ENCODE peak calls at places on chromosome 18, in five cellular contexts. Q, A, N, B and X are unnamed samples.

GRCh38 chr18:9708057-9708881 is at the start of gene RAB31:
- DNase-seq in Q (peak), A (peak), N (no peak), B (peak), X (peak)

GRCh38 chr18:54316071-54316820 is 41.4 kb downstream of the STARD6 start:
- DNase-seq in Q (no peak), A (no peak), N (no peak), B (no peak), X (no peak)

GRCh38 chr18:3214855-3215637 is 4.7 kb downstream of the MYOM1 start:
- DNase-seq in Q (no peak), A (no peak), N (no peak), B (no peak), X (no peak)

GRCh38 chr18:21669736-21670135 is 34.8 kb downstream of the ABHD3 start:
- DNase-seq in Q (no peak), A (no peak), N (no peak), B (no peak), X (no peak)

GRCh38 chr18:9387891-9388290 is 53.3 kb downstream of the TWSG1 start:
- DNase-seq in Q (no peak), A (no peak), N (no peak), B (no peak), X (no peak)

GRCh38 chr18:62741118-62741566 is 25.8 kb downstream of the PHLPP1 start:
- DNase-seq in Q (peak), A (no peak), N (no peak), B (no peak), X (no peak)

GRCh38 chr18:47215554-47216138 is 35.8 kb downstream of the SKOR2 start:
- DNase-seq in Q (peak), A (peak), N (peak), B (no peak), X (no peak)

GRCh38 chr18:58394607-58395425 is 234.1 kb downstream of the ALPK2 start:
- DNase-seq in Q (no peak), A (no peak), N (no peak), B (no peak), X (no peak)

GRCh38 chr18:408367-408766 is 92.1 kb downstream of the COLEC12 start:
- DNase-seq in Q (no peak), A (no peak), N (no peak), B (no peak), X (no peak)

GRCh38 chr18:67818432-67818831 is 301.9 kb upstream of the DSEL start:
- DNase-seq in Q (no peak), A (no peak), N (no peak), B (no peak), X (no peak)

GRCh38 chr18:79769698-79770500 is 27.8 kb upstream of the KCNG2 start:
- DNase-seq in Q (no peak), A (peak), N (no peak), B (no peak), X (no peak)

GRCh38 chr18:45227004-45227403 is 388.3 kb upstream of the SLC14A2 start:
- DNase-seq in Q (no peak), A (no peak), N (no peak), B (no peak), X (no peak)

GRCh38 chr18:47775961-47776360 is 154.5 kb downstream of the SMAD2 start:
- DNase-seq in Q (no peak), A (no peak), N (no peak), B (no peak), X (peak)

GRCh38 chr18:61953641-61954040 is 60.8 kb upstream of the RNF152 start:
- DNase-seq in Q (no peak), A (no peak), N (no peak), B (no peak), X (no peak)

GRCh38 chr18:54387631-54388030 is 29.9 kb downstream of the C18orf54 start:
- DNase-seq in Q (no peak), A (no peak), N (no peak), B (no peak), X (no peak)

GRCh38 chr18:78728301-78729098 is 251.1 kb upstream of the SALL3 start:
- DNase-seq in Q (no peak), A (no peak), N (no peak), B (no peak), X (no peak)

GRCh38 chr18:80231151-80231550 is 16.2 kb downstream of the PARD6G start:
- DNase-seq in Q (no peak), A (no peak), N (no peak), B (no peak), X (no peak)

GRCh38 chr18:58223717-58224424 is 179.8 kb downstream of the NEDD4L start:
- DNase-seq in Q (no peak), A (no peak), N (peak), B (no peak), X (no peak)

GRCh38 chr18:35409921-35410320 is 32.8 kb upstream of the ZNF396 start:
- DNase-seq in Q (no peak), A (no peak), N (no peak), B (no peak), X (no peak)

GRCh38 chr18:36711813-36712444 is 116.9 kb downstream of the TPGS2 start:
- DNase-seq in Q (no peak), A (no peak), N (no peak), B (no peak), X (no peak)

GRCh38 chr18:23158058-23158457 is 22.8 kb downstream of the CABLES1 start:
- DNase-seq in Q (no peak), A (no peak), N (no peak), B (no peak), X (no peak)